ENCODE peak calls at places on chromosome 11, in five cellular contexts. R is PC-3, G is HCT116, M is endothelial cell of umbilical vein, S is MM.1S. Y is an unnamed sample. For H3K36me3, the result is how much of the 10 kb centered on the place peaks cover.

GRCh38 chr11:130909650-130910049 is 6.6 kb downstream of the SNX19 start:
- DNase-seq in M (peak), G (no peak), R (peak), S (no peak), Y (no peak)

GRCh38 chr11:70734911-70735310 is 336.6 kb downstream of the CTTN start:
- DNase-seq in S (no peak), R (no peak), G (no peak), M (no peak), Y (no peak)

GRCh38 chr11:34505874-34506273 is 7.7 kb downstream of the ELF5 start:
- DNase-seq in M (no peak), G (no peak), R (no peak), S (no peak), Y (no peak)

GRCh38 chr11:2137202-2138071 is 1.8 kb downstream of the IGF2 start:
- DNase-seq in M (peak), G (peak), R (peak), S (no peak), Y (no peak)

GRCh38 chr11:64705501-64705900 is 17.5 kb downstream of the NRXN2 start:
- DNase-seq in M (no peak), S (no peak), G (no peak), R (no peak), Y (no peak)

GRCh38 chr11:58671946-58672345 is 49.5 kb downstream of the CNTF start:
- DNase-seq in S (no peak), R (no peak), G (no peak), M (no peak), Y (no peak)

GRCh38 chr11:93197383-93198220 is at the start of gene SLC36A4:
- DNase-seq in R (peak), M (peak), G (peak), S (peak), Y (peak)

GRCh38 chr11:34252015-34252414 is 105.8 kb downstream of the ABTB2 start:
- DNase-seq in R (no peak), S (no peak), G (no peak), M (no peak), Y (no peak)

GRCh38 chr11:8807544-8808225 is 103.3 kb upstream of the AKIP1 start:
- DNase-seq in M (no peak), S (no peak), R (no peak), G (no peak), Y (no peak)

GRCh38 chr11:133964946-133965632 is 8.3 kb upstream of the IGSF9B start:
- DNase-seq in G (no peak), S (no peak), R (peak), M (no peak), Y (no peak)

GRCh38 chr11:100849009-100849913 is 162.2 kb downstream of the ARHGAP42 start:
- DNase-seq in M (peak), G (no peak), R (no peak), S (no peak), Y (no peak)

GRCh38 chr11:78656327-78656726 is 81.7 kb upstream of the NARS2 start:
- DNase-seq in G (no peak), R (no peak), M (no peak), S (no peak), Y (no peak)

GRCh38 chr11:122197055-122197987 is 81.3 kb upstream of the BLID start:
- DNase-seq in S (no peak), M (peak), G (peak), R (peak), Y (no peak)

GRCh38 chr11:32643526-32643925 is 59.9 kb downstream of the EIF3M start:
- DNase-seq in S (no peak), G (no peak), M (no peak), R (peak), Y (no peak)

GRCh38 chr11:121687961-121688566 is 235.3 kb upstream of the SORL1-AS1 start:
- DNase-seq in S (no peak), G (no peak), M (no peak), R (peak), Y (no peak)

GRCh38 chr11:33885338-33886005 is 6.4 kb downstream of the LMO2 start:
- DNase-seq in S (no peak), M (no peak), R (no peak), G (no peak), Y (no peak)

GRCh38 chr11:123300874-123301695 is 106.0 kb upstream of the CLMP start:
- DNase-seq in S (no peak), G (peak), M (peak), R (peak), Y (no peak)

GRCh38 chr11:128462802-128463385 is 124.5 kb downstream of the ETS1 start:
- DNase-seq in S (no peak), R (no peak), G (no peak), M (no peak), Y (no peak)
- H3K36me3 ChIP-seq in S (under half), R (half or more), G (under half), M (under half), Y (under half)

GRCh38 chr11:19242184-19242932 is 1.6 kb upstream of the E2F8 start:
- DNase-seq in S (no peak), G (no peak), R (no peak), M (peak), Y (no peak)
- TF ChIP-seq EZH2 in S (no peak), G (no peak), R (no peak), M (peak), Y (no peak)

GRCh38 chr11:499201-500076 is 7.6 kb downstream of the RNH1 start:
- DNase-seq in S (no peak), R (no peak), M (no peak), G (no peak), Y (no peak)
- H3K9ac ChIP-seq in S (no peak), R (no peak), M (no peak), G (no peak), Y (no peak)

DNA sequence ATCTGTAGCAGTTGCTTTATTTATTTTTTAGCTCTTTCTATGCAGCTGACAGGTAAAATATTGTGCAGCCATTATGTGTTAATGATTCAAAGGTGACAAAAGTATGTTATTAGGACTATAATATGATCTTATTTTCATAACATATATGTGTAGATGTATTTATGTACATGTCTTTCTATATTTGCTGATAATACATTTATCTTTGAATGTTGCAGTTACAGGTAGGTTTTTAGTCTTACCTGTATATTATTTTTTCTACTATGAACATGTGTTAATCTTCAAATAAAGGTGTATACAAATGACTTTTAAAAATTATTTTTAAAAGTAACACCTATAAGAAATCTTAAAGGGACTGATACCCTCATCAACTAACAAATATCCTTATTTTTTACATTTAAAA is 33.6 kb downstream of the FAR1 start:
- DNase-seq in R (no peak), M (no peak), G (no peak), S (no peak), Y (no peak)
- H3K36me3 ChIP-seq in R (under half), M (under half), G (under half), S (under half), Y (under half)

DNA sequence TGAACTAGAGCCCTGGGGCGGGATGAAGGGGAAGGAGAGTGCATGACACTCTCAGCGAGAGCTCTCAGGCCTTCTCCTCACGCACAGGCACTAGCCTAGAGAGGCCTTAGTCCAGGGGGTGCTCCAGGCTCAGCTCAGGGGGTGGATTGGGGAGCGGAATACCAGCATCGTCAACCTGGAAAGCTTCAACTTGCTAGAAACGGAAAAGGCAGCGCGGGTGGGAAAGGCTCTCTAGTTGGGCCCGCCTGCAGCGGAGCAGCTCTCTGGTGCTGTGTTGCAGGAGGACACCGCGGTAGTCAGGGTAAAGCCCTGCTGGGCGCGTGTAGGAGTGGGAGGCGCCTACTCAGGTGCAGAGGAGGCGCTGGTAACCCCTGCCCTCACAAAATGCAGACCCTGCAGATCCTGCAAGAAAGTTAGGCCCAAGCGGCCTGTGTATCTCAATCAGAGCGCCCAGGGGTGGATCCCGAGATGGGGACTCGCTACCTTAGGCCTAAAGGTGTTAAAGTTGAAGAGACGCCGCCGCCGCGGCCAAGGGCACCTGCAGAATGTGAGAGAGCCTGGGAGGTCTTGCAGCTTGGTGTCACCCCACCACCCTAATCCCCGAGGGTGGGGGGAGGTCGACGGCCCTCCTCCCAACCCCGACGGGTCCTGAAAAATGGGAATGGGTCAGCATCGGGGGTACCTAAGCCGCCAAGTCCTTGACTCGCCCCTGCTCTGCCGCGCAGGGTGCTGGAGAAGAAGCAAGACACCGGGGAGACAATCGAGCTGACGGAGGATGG is 2.8 kb downstream of the SLC17A6 start:
- DNase-seq in S (no peak), M (no peak), G (no peak), R (no peak), Y (no peak)
- TF ChIP-seq EZH2 in S (no peak), M (no peak), G (no peak), R (no peak), Y (no peak)

GRCh38 chr11:107370390-107370789 is 87.2 kb downstream of the CWF19L2 start:
- DNase-seq in G (no peak), M (peak), S (no peak), R (peak), Y (no peak)
- H3K9ac ChIP-seq in G (no peak), M (no peak), S (no peak), R (no peak), Y (no peak)

DNA sequence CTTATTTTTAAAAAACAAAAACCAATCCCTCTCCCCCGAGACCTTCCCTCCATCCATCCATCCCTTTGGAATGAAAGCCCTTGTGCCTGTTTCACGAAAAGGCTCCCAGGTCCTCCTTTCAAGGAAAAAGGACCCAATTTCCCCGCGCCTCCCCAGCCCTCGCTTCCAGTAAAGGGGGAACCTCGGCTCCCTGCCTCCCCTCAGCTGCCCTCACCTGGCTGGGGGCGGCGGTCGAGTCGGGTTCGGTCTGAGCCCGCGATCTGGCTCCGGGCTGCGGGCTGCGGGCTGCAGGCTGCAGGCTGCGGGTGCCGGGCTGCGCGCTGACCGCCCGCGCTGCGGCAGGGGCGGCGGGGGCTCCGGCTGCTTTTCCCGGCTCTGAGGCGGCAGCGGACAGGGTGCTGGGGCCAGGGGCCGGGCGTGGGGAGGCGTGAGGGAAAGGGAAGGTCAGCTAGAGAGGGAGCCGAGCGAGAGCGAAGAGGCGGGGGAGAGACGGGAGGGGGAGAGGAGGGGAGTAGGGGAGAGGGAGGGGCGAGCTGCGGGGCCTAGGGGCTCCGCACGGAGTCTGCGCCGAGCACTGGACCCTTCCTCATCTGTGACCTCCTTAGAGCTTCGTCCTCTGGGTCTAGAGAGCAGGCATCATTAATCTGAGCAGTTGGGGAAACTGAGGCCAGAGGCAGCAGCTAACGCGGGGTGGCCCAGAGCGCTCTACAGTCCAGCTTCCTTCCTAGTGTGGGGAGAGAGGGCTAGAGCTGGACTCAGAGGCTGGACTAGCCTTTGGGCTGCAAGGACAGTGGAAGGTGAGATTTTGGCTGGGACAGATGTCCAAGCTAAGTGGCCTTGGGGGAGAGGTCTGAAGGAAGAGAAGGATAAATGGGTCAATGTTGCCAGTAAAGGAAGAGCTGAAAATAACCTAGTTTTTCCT is at the start of gene C1QTNF4:
- DNase-seq in G (no peak), R (no peak), S (no peak), M (no peak), Y (no peak)
- H3K36me3 ChIP-seq in G (under half), R (under half), S (under half), M (under half), Y (under half)

GRCh38 chr11:86535773-86536172 is 136.6 kb downstream of the ME3 start:
- DNase-seq in M (no peak), G (no peak), R (no peak), S (no peak), Y (no peak)
- TF ChIP-seq EZH2 in M (no peak), G (no peak), R (no peak), S (no peak), Y (no peak)

GRCh38 chr11:10625281-10625981 is 57.0 kb upstream of the LYVE1 start:
- DNase-seq in G (no peak), M (peak), R (no peak), S (no peak), Y (no peak)
- H3K9ac ChIP-seq in G (peak), M (no peak), R (no peak), S (no peak), Y (no peak)